ENCODE peak calls at places on chromosomes 13 and 19, in four cellular contexts. J is substantia nigra; D is transverse colon; R is stimulated activated CD4-positive, alpha-beta T cell treated with anti-CD3 and anti-CD28 coated beads, Interleukin-4, amount 100 ng/mL, for 48 hours. G is an unnamed sample.

GRCh38 chr19:39679056-39679790 is 23.5 kb downstream of the LGALS16 start:
- DNase-seq in D (no peak), J (no peak), R (peak), G (no peak)

GRCh38 chr19:35225951-35226350 is 2.6 kb downstream of the FAM187B start:
- DNase-seq in D (no peak), R (no peak), J (no peak), G (no peak)

GRCh38 chr19:661427-662196 is 1.4 kb downstream of the RNF126 start:
- DNase-seq in J (no peak), D (peak), R (no peak), G (peak)

GRCh38 chr13:108060111-108060510 is 155.2 kb downstream of the LIG4 start:
- DNase-seq in J (no peak), R (no peak), D (no peak), G (no peak)

GRCh38 chr19:12720851-12721655 is 2.7 kb downstream of the TNPO2 start:
- DNase-seq in J (peak), D (peak), R (no peak), G (no peak)

GRCh38 chr13:25857830-25858229 is 194.0 kb downstream of the SHISA2 start:
- DNase-seq in J (no peak), D (no peak), R (no peak), G (no peak)

GRCh38 chr13:29909975-29910674 is 59.7 kb upstream of the UBL3 start:
- DNase-seq in D (no peak), R (no peak), J (no peak), G (no peak)

GRCh38 chr13:101489635-101490034 is 37.2 kb downstream of the ITGBL1 start:
- DNase-seq in D (no peak), R (no peak), J (no peak), G (no peak)

GRCh38 chr13:50230365-50230978 is 215.2 kb downstream of the KCNRG start:
- DNase-seq in R (no peak), J (no peak), D (no peak), G (no peak)